ENCODE peak calls at places on chromosomes 1 and 21, in seven cellular contexts. D, V, U, P, X, B and M are unnamed samples.

GRCh38 chr1:66519988-66520387 is 14.0 kb upstream of the SGIP1 start:
- DNase-seq in P (no peak), V (no peak), B (no peak), U (no peak), X (no peak), D (no peak), M (no peak)

GRCh38 chr1:21451212-21451611 is 11.3 kb downstream of the NBPF3 start:
- DNase-seq in B (no peak), V (no peak), D (no peak), U (no peak), X (no peak), P (no peak), M (no peak)

GRCh38 chr1:85343612-85344255 is 67.3 kb upstream of the BCL10 start:
- DNase-seq in X (no peak), D (no peak), U (no peak), P (no peak), V (no peak), B (no peak), M (no peak)

GRCh38 chr1:240122639-240123604 is 31.2 kb downstream of the FMN2 start:
- DNase-seq in B (no peak), X (no peak), V (no peak), U (no peak), P (no peak), D (no peak), M (no peak)

GRCh38 chr1:35894183-35894582 is 11.2 kb downstream of the AGO1 start:
- DNase-seq in X (peak), U (no peak), P (no peak), B (no peak), D (peak), V (no peak), M (peak)

GRCh38 chr1:78408830-78409229 is 81.9 kb upstream of the PTGFR start:
- DNase-seq in P (peak), U (peak), X (no peak), D (no peak), V (no peak), B (no peak), M (no peak)

GRCh38 chr1:58566339-58566738 is 10.7 kb downstream of the TACSTD2 start:
- DNase-seq in P (no peak), D (no peak), U (no peak), V (no peak), B (no peak), X (no peak), M (no peak)

GRCh38 chr1:6144175-6144574 is 35.9 kb downstream of the CHD5 start:
- DNase-seq in P (no peak), B (no peak), X (no peak), D (no peak), V (no peak), U (no peak), M (no peak)

GRCh38 chr1:204928671-204929486 is 58.2 kb downstream of the NFASC start:
- DNase-seq in X (no peak), P (no peak), B (no peak), V (peak), D (no peak), U (no peak), M (no peak)

GRCh38 chr1:3315991-3316943 is 138.2 kb upstream of the ARHGEF16 start:
- DNase-seq in P (no peak), V (no peak), X (no peak), D (no peak), U (no peak), B (no peak), M (no peak)

GRCh38 chr1:219798283-219799030 is 129.9 kb downstream of the SLC30A10 start:
- DNase-seq in B (no peak), U (peak), V (no peak), X (no peak), P (no peak), D (no peak), M (no peak)

GRCh38 chr1:236516929-236517704 is 6.7 kb upstream of the LGALS8 start:
- DNase-seq in P (no peak), X (no peak), V (no peak), D (no peak), B (no peak), U (no peak), M (no peak)

GRCh38 chr1:19062258-19063029 is 106.0 kb upstream of the IFFO2 start:
- DNase-seq in P (no peak), X (no peak), V (no peak), B (no peak), U (no peak), D (no peak), M (no peak)

GRCh38 chr1:244065960-244066388 is 14.9 kb downstream of the ZBTB18 start:
- DNase-seq in U (no peak), X (no peak), D (no peak), B (no peak), V (no peak), P (no peak), M (no peak)

GRCh38 chr1:39799770-39800470 is 11.3 kb upstream of the BMP8B start:
- DNase-seq in B (peak), D (peak), U (peak), P (peak), V (peak), X (peak), M (peak)

GRCh38 chr1:155396874-155397476 is 76.3 kb downstream of the RUSC1 start:
- DNase-seq in X (no peak), V (no peak), B (no peak), U (no peak), D (no peak), P (no peak), M (no peak)

GRCh38 chr1:27388337-27389005 is 4.0 kb upstream of the GPR3 start:
- DNase-seq in P (peak), B (peak), D (peak), X (peak), U (no peak), V (no peak), M (no peak)

GRCh38 chr1:61450454-61451213 is 274.3 kb downstream of the TM2D1 start:
- DNase-seq in X (no peak), P (peak), B (no peak), V (no peak), U (no peak), D (peak), M (no peak)

GRCh38 chr1:79679916-79680315 is 673.4 kb upstream of the ADGRL4 start:
- DNase-seq in X (no peak), D (no peak), P (no peak), U (no peak), V (no peak), B (no peak), M (no peak)

GRCh38 chr1:182198006-182198605 is 136.6 kb upstream of the ZNF648 start:
- DNase-seq in P (no peak), U (no peak), X (no peak), D (no peak), V (no peak), B (no peak), M (no peak)

GRCh38 chr1:67194209-67194863 is 28.1 kb downstream of the IL23R start:
- DNase-seq in D (no peak), B (no peak), U (no peak), P (no peak), X (no peak), V (no peak), M (no peak)

GRCh38 chr1:115671176-115672062 is 29.6 kb downstream of the VANGL1 start:
- DNase-seq in B (no peak), U (no peak), P (no peak), X (no peak), D (no peak), V (no peak), M (no peak)

GRCh38 chr1:161304927-161305871 is 4.6 kb downstream of the MPZ start:
- DNase-seq in V (no peak), D (no peak), B (no peak), X (no peak), P (no peak), U (no peak), M (no peak)

GRCh38 chr21:45130324-45130774 is 56.0 kb downstream of the ADARB1 start:
- DNase-seq in V (peak), U (peak), X (peak), B (no peak), P (peak), D (no peak), M (no peak)

GRCh38 chr1:51661081-51661518 is 44.2 kb downstream of the OSBPL9 start:
- DNase-seq in B (no peak), D (no peak), V (no peak), U (peak), P (no peak), X (no peak), M (no peak)

GRCh38 chr21:44087426-44088400 is 19.5 kb upstream of the PWP2 start:
- DNase-seq in X (no peak), U (no peak), P (no peak), B (peak), D (no peak), V (no peak), M (no peak)

GRCh38 chr21:44090332-44090731 is 16.9 kb upstream of the PWP2 start:
- DNase-seq in D (no peak), P (no peak), B (peak), X (no peak), U (no peak), V (no peak), M (no peak)

GRCh38 chr21:44088401-44088780 is 18.8 kb upstream of the PWP2 start:
- DNase-seq in D (no peak), B (peak), U (no peak), V (no peak), P (no peak), X (no peak), M (no peak)

GRCh38 chr21:44086636-44087425 is 20.4 kb upstream of the PWP2 start:
- DNase-seq in P (no peak), U (no peak), B (no peak), X (no peak), D (no peak), V (no peak), M (no peak)

DNA sequence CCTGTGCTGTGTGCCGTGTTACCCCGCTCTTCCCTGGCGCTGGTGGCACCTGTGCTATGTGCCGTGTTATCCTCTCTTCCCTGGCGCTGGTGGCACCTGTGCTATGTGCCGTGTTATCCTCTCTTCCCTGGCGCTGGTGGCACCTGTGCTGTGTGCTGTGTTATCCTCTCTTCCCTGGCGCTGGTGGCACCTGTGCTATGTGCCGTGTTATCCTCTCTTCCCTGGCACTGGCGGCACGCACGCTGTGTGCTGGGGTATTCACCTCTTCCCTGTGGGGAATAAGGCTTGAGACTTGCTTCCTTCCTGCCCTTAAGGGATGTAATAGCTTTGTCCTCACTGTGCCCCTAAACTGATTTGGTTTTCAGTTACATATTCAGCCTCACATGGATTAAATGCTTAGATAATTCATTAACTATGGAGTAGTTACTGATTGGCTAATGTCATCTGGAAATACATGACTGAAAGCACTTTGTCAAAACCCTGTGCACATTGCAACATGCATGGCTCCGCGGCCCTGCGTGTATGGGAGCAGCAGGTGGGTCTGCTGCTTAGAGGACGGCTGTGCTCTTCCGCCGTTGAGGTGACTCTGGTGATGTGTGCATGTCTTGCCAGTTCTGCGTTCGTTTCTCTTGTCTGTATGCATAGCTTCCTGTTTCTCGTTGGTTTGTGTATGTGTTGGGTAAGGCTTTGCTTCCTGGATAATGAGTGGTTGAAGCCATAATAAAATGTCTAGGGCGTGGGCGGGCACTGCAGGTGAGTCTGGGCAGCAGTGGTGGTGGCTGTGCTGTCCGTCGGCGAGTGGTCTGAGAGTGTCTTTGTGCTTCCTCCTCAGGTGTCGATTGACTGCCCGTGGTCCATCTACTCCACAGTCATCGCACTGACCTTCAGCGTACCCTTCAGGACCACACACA is 17.9 kb upstream of the PWP2 start:
- DNase-seq in B (peak), U (no peak), D (no peak), P (no peak), X (no peak), V (peak), M (no peak)
- TF ChIP-seq POLR2A in B (no peak), U (no peak), D (no peak), P (no peak), X (no peak), V (peak), M (no peak)

GRCh38 chr1:110636149-110636935 is 30.2 kb upstream of the KCNA2 start:
- DNase-seq in V (no peak), B (no peak), U (no peak), X (no peak), D (no peak), P (no peak), M (no peak)
- TF ChIP-seq POLR2A in V (no peak), B (no peak), U (no peak), X (no peak), D (no peak), P (no peak), M (peak)

GRCh38 chr1:42960693-42961559 is 2.3 kb upstream of the SLC2A1 start:
- DNase-seq in X (no peak), B (no peak), U (no peak), D (no peak), V (no peak), P (no peak), M (no peak)

GRCh38 chr1:42962641-42963377 is 4.1 kb upstream of the SLC2A1 start:
- DNase-seq in X (no peak), B (no peak), U (no peak), P (peak), D (peak), V (peak), M (no peak)

GRCh38 chr1:42963378-42964005 is 4.8 kb upstream of the SLC2A1 start:
- DNase-seq in P (no peak), V (no peak), U (no peak), D (no peak), X (no peak), B (no peak), M (no peak)

GRCh38 chr1:42964032-42964812 is 5.6 kb upstream of the SLC2A1 start:
- DNase-seq in B (no peak), U (no peak), P (no peak), X (no peak), D (no peak), V (no peak), M (no peak)

GRCh38 chr1:42961560-42962091 is 3.0 kb upstream of the SLC2A1 start:
- DNase-seq in D (no peak), P (no peak), V (no peak), U (no peak), B (no peak), X (no peak), M (no peak)
- TF ChIP-seq POLR2A in D (no peak), P (no peak), V (no peak), U (no peak), B (no peak), X (no peak), M (no peak)

DNA sequence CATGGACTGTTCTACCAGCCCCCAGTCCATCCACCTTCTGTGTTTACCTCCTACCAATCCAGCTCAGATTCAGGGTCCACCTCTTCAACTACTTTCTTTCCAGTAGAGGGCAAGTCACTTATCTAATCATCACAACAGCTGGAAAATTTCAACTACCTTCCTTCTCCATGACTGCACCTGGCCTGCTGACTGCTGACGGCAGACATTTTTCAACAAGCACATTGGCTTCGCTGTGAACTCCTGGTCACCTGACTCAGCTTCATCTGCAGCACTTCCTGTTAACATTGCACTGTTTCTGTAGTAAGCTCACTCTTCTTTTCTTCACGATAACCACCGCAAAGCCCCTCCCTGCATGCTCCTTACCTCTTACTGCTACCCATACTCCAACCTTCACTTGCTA is 405.7 kb downstream of the NTNG1 start:
- DNase-seq in D (no peak), V (no peak), B (no peak), P (no peak), X (no peak), U (no peak), M (no peak)
- TF ChIP-seq POLR2A in D (no peak), V (no peak), B (no peak), P (no peak), X (no peak), U (no peak), M (no peak)

DNA sequence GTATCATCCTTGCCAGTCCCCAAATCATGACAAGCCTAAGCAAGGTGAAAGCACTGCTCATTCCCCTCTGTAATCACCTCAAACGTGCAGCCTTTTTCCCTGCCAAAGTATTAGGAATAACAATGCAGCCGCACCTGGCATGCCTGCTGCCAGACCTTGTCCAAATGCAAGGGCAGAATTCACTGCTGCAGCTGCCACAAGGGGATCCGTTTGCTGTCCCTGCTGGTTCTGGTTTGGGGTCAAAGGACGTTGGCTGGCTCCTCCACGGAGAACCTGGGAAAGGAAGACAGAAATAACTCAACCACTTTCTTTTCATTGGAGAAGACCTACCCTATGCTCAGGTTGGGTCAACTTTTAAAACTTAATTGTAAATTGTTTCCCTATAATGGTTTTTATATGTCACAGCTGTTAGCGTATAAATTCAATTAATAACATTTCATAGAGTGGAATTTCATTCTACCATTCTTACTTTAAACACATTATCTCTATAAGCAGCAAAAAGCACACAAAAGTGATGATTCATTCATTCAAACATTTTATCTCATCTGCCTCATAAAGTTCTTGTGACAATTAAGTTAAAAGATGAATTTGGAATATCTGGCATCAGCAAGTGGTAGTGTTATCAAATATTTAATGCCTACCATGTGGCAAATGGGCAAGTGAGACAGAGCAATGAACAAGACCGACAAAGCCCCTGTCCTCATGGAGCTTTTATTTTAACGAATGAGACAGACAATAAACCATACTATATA is 59.8 kb upstream of the SDC3 start:
- DNase-seq in D (no peak), V (no peak), B (no peak), X (no peak), P (no peak), U (no peak), M (no peak)
- TF ChIP-seq POLR2A in D (no peak), V (no peak), B (no peak), X (no peak), P (no peak), U (no peak), M (no peak)

GRCh38 chr1:153921080-153921802 is 1.5 kb downstream of the GATAD2B start:
- DNase-seq in B (no peak), D (no peak), X (no peak), U (no peak), P (no peak), V (no peak), M (no peak)
- TF ChIP-seq POLR2A in B (no peak), D (no peak), X (no peak), U (no peak), P (no peak), V (no peak), M (no peak)

GRCh38 chr1:22710688-22711024 is at the start of gene EPHB2:
- DNase-seq in B (no peak), D (no peak), V (no peak), P (no peak), X (no peak), U (peak), M (peak)
- TF ChIP-seq POLR2A in B (no peak), D (no peak), V (no peak), P (no peak), X (no peak), U (peak), M (no peak)